ENCODE peak calls at places on chromosomes 16 and 17, in seven cellular contexts. G is NK-92 treated with Interleukin-12 subunit alpha and Interleukin-12 subunit beta, amount 100 ng/mL, for 24 hours; O is epithelial cell of esophagus; K is IMR-90; V is iris pigment epithelial cell; N is NCI-H1092; S is BJ. E is an unnamed sample.

GRCh38 chr17:79073706-79074088 is 927 bp upstream of the ENGASE start:
- DNase-seq in G (no peak), O (no peak), K (no peak), V (no peak), N (no peak), S (no peak), E (no peak)

GRCh38 chr17:20280051-20280450 is 187.3 kb downstream of the LGALS9B start:
- DNase-seq in G (no peak), O (no peak), K (no peak), V (no peak), N (no peak), S (no peak), E (no peak)

GRCh38 chr17:19247423-19247822 is 10.3 kb downstream of the EPN2 start:
- DNase-seq in G (no peak), O (no peak), K (no peak), V (no peak), N (no peak), S (no peak), E (peak; percentile 95)

GRCh38 chr16:16073884-16074781 is 124.7 kb downstream of the ABCC1 start:
- DNase-seq in G (no peak), O (no peak), K (peak; percentile 90), V (peak; percentile 96), N (no peak), S (peak; percentile 85), E (no peak)

GRCh38 chr17:70891301-70891700 is 722.0 kb downstream of the KCNJ2 start:
- DNase-seq in G (no peak), O (no peak), K (no peak), V (no peak), N (no peak), S (no peak), E (no peak)

GRCh38 chr16:84239910-84240309 is at the start of gene KCNG4:
- DNase-seq in G (no peak), O (no peak), K (no peak), V (no peak), N (no peak), S (no peak), E (peak; percentile 72)

GRCh38 chr17:15289285-15290185 is 24.4 kb upstream of the PMP22 start:
- DNase-seq in G (no peak), O (peak; percentile 37), K (peak; percentile 89), V (peak; percentile 93), N (no peak), S (no peak), E (no peak)

GRCh38 chr16:82361885-82362284 is 191.9 kb upstream of the MPHOSPH6 start:
- DNase-seq in G (no peak), O (no peak), K (no peak), V (no peak), N (no peak), S (no peak), E (no peak)

GRCh38 chr16:74721716-74722115 is 21.1 kb upstream of the MLKL start:
- DNase-seq in G (no peak), O (no peak), K (no peak), V (no peak), N (no peak), S (no peak), E (no peak)

GRCh38 chr17:27544350-27545131 is 86.4 kb upstream of the LGALS9 start:
- DNase-seq in G (peak; percentile 86), O (no peak), K (peak; percentile 63), V (peak; percentile 64), N (no peak), S (no peak), E (no peak)

GRCh38 chr16:397736-398332 is 835 bp downstream of the NME4 start:
- DNase-seq in G (no peak), O (peak; percentile 63), K (peak; percentile 61), V (peak; percentile 60), N (peak; percentile 18), S (no peak), E (no peak)

GRCh38 chr17:7867881-7868329 is 10.1 kb downstream of the CYB5D1 start:
- DNase-seq in G (no peak), O (peak; percentile 88), K (no peak), V (no peak), N (no peak), S (no peak), E (no peak)